ENCODE peak calls at places on chromosome 13, in ten cellular contexts. G, B, C, A, D, E, F, M, I and R are unnamed samples.

GRCh38 chr13:75196112-75196855 is 285.7 kb downstream of the TBC1D4 start:
- DNase-seq in G (peak; percentile 8), B (no peak), C (no peak), A (no peak), D (no peak), E (no peak), F (no peak), M (no peak), I (no peak), R (no peak)

GRCh38 chr13:114035583-114036501 is 62.0 kb upstream of the C13orf46 start:
- DNase-seq in G (peak; percentile 35), B (peak; percentile 65), C (no peak), A (no peak), D (no peak), E (peak; percentile 50), F (peak; percentile 39), M (peak; percentile 65), I (no peak), R (no peak)

GRCh38 chr13:30679483-30680330 is 55.6 kb upstream of the ALOX5AP start:
- DNase-seq in G (peak; percentile 41), B (no peak), C (no peak), A (peak; percentile 20), D (no peak), E (no peak), F (no peak), M (peak; percentile 53), I (no peak), R (no peak)

GRCh38 chr13:109165417-109165904 is 536.0 kb downstream of the MYO16 start:
- DNase-seq in G (no peak), B (no peak), C (no peak), A (no peak), D (no peak), E (no peak), F (no peak), M (no peak), I (no peak), R (no peak)

GRCh38 chr13:102847272-102848234 is 1.7 kb downstream of the ERCC5 start:
- DNase-seq in G (peak; percentile 54), B (no peak), C (no peak), A (no peak), D (no peak), E (no peak), F (no peak), M (no peak), I (no peak), R (no peak)

GRCh38 chr13:41756198-41756885 is 204.6 kb downstream of the VWA8 start:
- DNase-seq in G (no peak), B (no peak), C (no peak), A (no peak), D (no peak), E (no peak), F (no peak), M (no peak), I (no peak), R (no peak)

GRCh38 chr13:31049833-31050232 is 111.9 kb downstream of the HSPH1 start:
- DNase-seq in G (no peak), B (peak; percentile 37), C (no peak), A (no peak), D (no peak), E (no peak), F (no peak), M (peak; percentile 30), I (no peak), R (no peak)

GRCh38 chr13:42807236-42807635 is 25.9 kb downstream of the FAM216B start:
- DNase-seq in G (peak; percentile 20), B (no peak), C (no peak), A (no peak), D (no peak), E (no peak), F (no peak), M (no peak), I (no peak), R (no peak)

GRCh38 chr13:44918323-44919102 is 70.8 kb downstream of the NUFIP1 start:
- DNase-seq in G (peak; percentile 97), B (peak; percentile 97), C (no peak), A (peak; percentile 88), D (peak; percentile 91), E (peak; percentile 77), F (peak; percentile 83), M (peak; percentile 93), I (peak; percentile 88), R (peak; percentile 96)

GRCh38 chr13:47215741-47216140 is 318.9 kb upstream of the HTR2A start:
- DNase-seq in G (peak; percentile 87), B (no peak), C (no peak), A (no peak), D (no peak), E (no peak), F (no peak), M (no peak), I (no peak), R (no peak)

GRCh38 chr13:48492123-48493075 is 40.5 kb downstream of the RCBTB2 start:
- DNase-seq in G (peak; percentile 18), B (peak; percentile 89), C (no peak), A (no peak), D (peak; percentile 69), E (peak; percentile 63), F (peak; percentile 30), M (peak; percentile 76), I (no peak), R (peak; percentile 88)

GRCh38 chr13:48194392-48194754 is 38.6 kb upstream of the ITM2B start:
- DNase-seq in G (no peak), B (no peak), C (no peak), A (no peak), D (no peak), E (no peak), F (no peak), M (peak; percentile 14), I (no peak), R (no peak)

GRCh38 chr13:34722931-34723330 is 219.1 kb upstream of the NBEA start:
- DNase-seq in G (no peak), B (no peak), C (no peak), A (no peak), D (no peak), E (no peak), F (no peak), M (no peak), I (no peak), R (no peak)

GRCh38 chr13:37412271-37412683 is 186.3 kb downstream of the POSTN start:
- DNase-seq in G (peak; percentile 74), B (no peak), C (no peak), A (no peak), D (no peak), E (no peak), F (no peak), M (no peak), I (no peak), R (no peak)

DNA sequence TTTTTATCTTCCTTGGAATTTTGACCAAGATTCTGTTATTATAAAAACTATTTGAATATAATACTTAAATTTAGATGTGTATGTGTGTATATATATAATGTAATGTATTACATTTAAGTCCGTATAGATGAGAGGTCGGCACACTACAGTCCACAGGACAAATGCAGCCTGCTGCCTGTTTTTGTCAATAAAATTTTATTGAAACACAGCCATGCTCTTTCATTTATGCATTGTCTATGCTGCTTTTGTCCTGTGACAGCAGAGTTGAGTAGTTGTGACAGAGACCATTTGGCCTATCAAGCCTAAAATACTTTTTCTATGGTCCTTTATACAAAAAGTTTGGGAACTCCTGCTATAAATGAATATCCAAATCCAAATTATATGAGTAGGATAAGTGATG is 69.7 kb downstream of the PCCA start:
- DNase-seq in G (no peak), B (no peak), C (no peak), A (no peak), D (no peak), E (no peak), F (no peak), M (no peak), I (no peak), R (no peak)
- TF ChIP-seq POLR2A in G (no peak), B (no peak), C (no peak), A (no peak), D (no peak), E (no peak), F (no peak), M (no peak), I (no peak), R (no peak)

DNA sequence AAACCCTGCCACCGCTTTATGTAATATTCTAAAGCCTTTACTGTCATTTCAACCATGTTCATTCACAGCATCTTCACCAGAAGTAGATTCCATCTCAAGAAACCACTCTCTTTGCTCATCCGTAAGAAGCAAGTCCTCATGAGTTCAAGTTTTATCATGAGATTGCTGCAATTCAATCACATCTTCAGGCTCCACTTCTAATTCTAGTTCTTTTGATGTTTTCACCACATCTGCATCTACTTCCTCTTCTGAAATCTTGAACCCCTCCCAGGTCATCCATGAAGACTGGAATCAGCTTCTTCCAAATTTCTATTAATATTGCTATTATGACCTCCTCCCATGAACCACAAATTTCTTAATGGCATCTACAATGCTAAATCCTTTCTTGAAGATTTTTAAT is 83.9 kb downstream of the FOXO1 start:
- DNase-seq in G (no peak), B (no peak), C (no peak), A (no peak), D (no peak), E (no peak), F (no peak), M (no peak), I (no peak), R (no peak)
- H3K36me3 ChIP-seq in G (no peaks in the 10 kb centered on the region), B (no peaks in the 10 kb centered on the region), C (peaks cover 6% of the 10 kb centered on the region), A (peaks cover 3% of the 10 kb centered on the region), D (no peaks in the 10 kb centered on the region), E (peaks cover 7% of the 10 kb centered on the region), F (no peaks in the 10 kb centered on the region), M (no peaks in the 10 kb centered on the region), I (no peaks in the 10 kb centered on the region), R (no peaks in the 10 kb centered on the region)

DNA sequence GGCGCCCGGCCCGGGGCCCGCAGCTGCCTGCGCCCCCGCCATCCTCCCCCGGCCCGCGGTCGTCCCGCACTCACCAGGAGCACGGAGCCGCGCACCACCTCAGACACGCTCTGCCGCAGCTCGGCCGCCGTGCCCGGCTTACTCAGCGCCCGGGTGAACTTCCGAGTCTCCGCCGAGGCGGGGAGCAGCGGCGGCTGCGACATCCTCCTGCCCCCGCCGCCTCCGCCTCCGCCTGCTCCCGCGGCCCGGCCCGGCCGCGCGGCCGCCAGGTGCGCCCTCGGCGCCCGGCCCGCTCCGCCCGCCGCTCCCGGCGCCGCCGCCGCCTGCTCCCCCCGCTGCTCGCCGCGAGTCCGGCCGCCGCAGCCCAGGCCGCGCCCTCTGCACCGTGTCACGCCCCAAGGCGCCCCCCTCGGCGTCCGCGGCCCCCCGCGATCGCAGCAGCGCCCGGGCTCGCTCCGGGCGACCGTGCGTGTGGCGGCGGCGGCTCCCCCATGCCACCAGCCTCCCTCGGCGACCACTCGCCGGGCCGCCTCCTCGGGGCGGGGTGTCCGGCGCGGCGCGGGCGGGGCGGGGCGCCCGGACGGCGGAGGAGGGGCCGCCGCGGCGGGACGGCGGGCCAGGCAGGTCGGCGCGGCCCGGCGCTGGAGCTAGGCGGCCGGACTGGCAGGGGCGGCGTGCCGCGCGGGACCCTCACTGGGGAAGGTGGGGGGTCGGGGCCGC is 108.4 kb upstream of the DOCK9 start:
- DNase-seq in G (peak; percentile 47), B (peak; percentile 69), C (no peak), A (no peak), D (peak; percentile 60), E (peak; percentile 27), F (peak; percentile 40), M (peak; percentile 44), I (peak; percentile 74), R (peak; percentile 75)
- TF ChIP-seq POLR2A in G (no peak), B (peak; percentile 25), C (no peak), A (no peak), D (no peak), E (no peak), F (peak; percentile 30), M (no peak), I (no peak), R (no peak)

DNA sequence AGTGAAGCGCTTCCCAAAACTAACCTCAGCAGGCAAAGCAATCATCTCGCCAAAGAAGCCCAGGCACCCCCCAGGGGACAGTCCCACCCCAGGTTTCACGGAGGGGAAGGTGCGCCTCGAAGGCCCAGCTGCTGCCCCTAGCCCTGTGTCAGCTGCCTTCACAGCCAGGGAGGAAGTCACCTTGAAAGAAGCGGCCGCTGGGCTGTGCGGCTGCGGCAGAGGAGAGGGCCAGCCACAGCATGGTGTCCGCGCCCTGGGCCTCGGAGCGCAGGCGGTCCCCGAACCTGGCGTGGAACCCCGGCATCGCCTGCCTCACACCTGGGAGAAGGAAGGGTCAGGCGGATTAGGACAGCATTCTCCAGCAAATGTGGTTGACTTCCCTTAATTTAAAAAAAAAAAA is 35.0 kb downstream of the DHRS12 start:
- DNase-seq in G (no peak), B (no peak), C (no peak), A (no peak), D (no peak), E (no peak), F (no peak), M (no peak), I (no peak), R (no peak)
- H3K36me3 ChIP-seq in G (no peaks in the 10 kb centered on the region), B (no peaks in the 10 kb centered on the region), C (peaks cover 8% of the 10 kb centered on the region), A (peaks cover 3% of the 10 kb centered on the region), D (no peaks in the 10 kb centered on the region), E (peaks cover 60% of the 10 kb centered on the region), F (no peaks in the 10 kb centered on the region), M (no peaks in the 10 kb centered on the region), I (no peaks in the 10 kb centered on the region), R (peaks cover 14% of the 10 kb centered on the region)